ENCODE peak calls at places on chromosomes 13 and 19, in five cellular contexts. One of them, this sample, is unnamed.

GRCh38 chr13:58843071-58843470 is 1211.5 kb downstream of the PCDH17 start:
- DNase-seq in GM12878: no peak
- DNase-seq in endothelial cell of umbilical vein: no peak
- DNase-seq in HepG2: no peak
- DNase-seq in A549: no peak
- DNase-seq in this sample: no peak

GRCh38 chr19:38394488-38394887 is 6.0 kb downstream of the SPRED3 start:
- DNase-seq in A549: no peak
- DNase-seq in HepG2: peak
- DNase-seq in GM12878: no peak
- DNase-seq in endothelial cell of umbilical vein: peak
- DNase-seq in this sample: no peak

GRCh38 chr13:49731766-49732165 is 40.5 kb upstream of the EBPL start:
- DNase-seq in endothelial cell of umbilical vein: peak
- DNase-seq in A549: no peak
- DNase-seq in GM12878: no peak
- DNase-seq in HepG2: no peak
- DNase-seq in this sample: no peak

GRCh38 chr13:39835253-39835652 is 179.8 kb downstream of the COG6 start:
- DNase-seq in GM12878: no peak
- DNase-seq in A549: no peak
- DNase-seq in endothelial cell of umbilical vein: no peak
- DNase-seq in HepG2: no peak
- DNase-seq in this sample: no peak

GRCh38 chr19:29845576-29846176 is 33.9 kb downstream of the CCNE1 start:
- DNase-seq in GM12878: no peak
- DNase-seq in A549: peak
- DNase-seq in HepG2: no peak
- DNase-seq in endothelial cell of umbilical vein: no peak
- DNase-seq in this sample: peak

GRCh38 chr19:12791345-12792047 is at the start of gene JUNB:
- DNase-seq in GM12878: peak
- DNase-seq in endothelial cell of umbilical vein: peak
- DNase-seq in HepG2: peak
- DNase-seq in A549: peak
- DNase-seq in this sample: peak

GRCh38 chr13:78913656-78914055 is 254.7 kb upstream of the OBI1 start:
- DNase-seq in A549: no peak
- DNase-seq in endothelial cell of umbilical vein: no peak
- DNase-seq in HepG2: no peak
- DNase-seq in GM12878: no peak
- DNase-seq in this sample: no peak

GRCh38 chr19:39199025-39199424 is 2.3 kb downstream of the NCCRP1 start:
- DNase-seq in A549: no peak
- DNase-seq in GM12878: no peak
- DNase-seq in HepG2: peak
- DNase-seq in endothelial cell of umbilical vein: peak
- DNase-seq in this sample: no peak

GRCh38 chr19:2176336-2176994 is 12.7 kb downstream of the DOT1L start:
- DNase-seq in A549: no peak
- DNase-seq in HepG2: no peak
- DNase-seq in GM12878: no peak
- DNase-seq in endothelial cell of umbilical vein: no peak
- DNase-seq in this sample: no peak

GRCh38 chr13:44266772-44267171 is 106.9 kb upstream of the SERP2 start:
- DNase-seq in GM12878: no peak
- DNase-seq in A549: no peak
- DNase-seq in HepG2: no peak
- DNase-seq in endothelial cell of umbilical vein: no peak
- DNase-seq in this sample: no peak

GRCh38 chr19:2548966-2549365 is 73.0 kb downstream of the GADD45B start:
- DNase-seq in GM12878: no peak
- DNase-seq in A549: no peak
- DNase-seq in endothelial cell of umbilical vein: no peak
- DNase-seq in HepG2: no peak
- DNase-seq in this sample: no peak

GRCh38 chr13:109206616-109207015 is 577.2 kb downstream of the MYO16 start:
- DNase-seq in HepG2: no peak
- DNase-seq in GM12878: no peak
- DNase-seq in endothelial cell of umbilical vein: no peak
- DNase-seq in A549: no peak
- DNase-seq in this sample: peak

GRCh38 chr19:4015705-4016402 is 8.3 kb downstream of the PIAS4 start:
- DNase-seq in GM12878: no peak
- DNase-seq in A549: no peak
- DNase-seq in endothelial cell of umbilical vein: no peak
- DNase-seq in HepG2: no peak
- DNase-seq in this sample: no peak

GRCh38 chr19:12111176-12111575 is 29.0 kb downstream of the ZNF20 start:
- DNase-seq in GM12878: no peak
- DNase-seq in endothelial cell of umbilical vein: no peak
- DNase-seq in A549: no peak
- DNase-seq in HepG2: no peak
- DNase-seq in this sample: no peak

GRCh38 chr13:103431880-103432279 is 365.7 kb upstream of the SLC10A2 start:
- DNase-seq in GM12878: no peak
- DNase-seq in endothelial cell of umbilical vein: no peak
- DNase-seq in HepG2: no peak
- DNase-seq in A549: no peak
- DNase-seq in this sample: no peak

GRCh38 chr13:77047649-77048343 is 20.8 kb upstream of the FBXL3 start:
- DNase-seq in HepG2: no peak
- DNase-seq in endothelial cell of umbilical vein: no peak
- DNase-seq in GM12878: no peak
- DNase-seq in A549: no peak
- DNase-seq in this sample: no peak

GRCh38 chr13:77040835-77041234 is 13.9 kb upstream of the FBXL3 start:
- DNase-seq in HepG2: no peak
- DNase-seq in endothelial cell of umbilical vein: no peak
- DNase-seq in A549: no peak
- DNase-seq in GM12878: no peak
- DNase-seq in this sample: no peak

GRCh38 chr13:77040076-77040475 is 13.1 kb upstream of the FBXL3 start:
- DNase-seq in A549: no peak
- DNase-seq in GM12878: no peak
- DNase-seq in endothelial cell of umbilical vein: no peak
- DNase-seq in HepG2: no peak
- DNase-seq in this sample: no peak

GRCh38 chr13:77038907-77039470 is 12.0 kb upstream of the FBXL3 start:
- DNase-seq in A549: no peak
- DNase-seq in GM12878: no peak
- DNase-seq in HepG2: no peak
- DNase-seq in endothelial cell of umbilical vein: peak
- DNase-seq in this sample: no peak

GRCh38 chr13:77042566-77043177 is 15.7 kb upstream of the FBXL3 start:
- DNase-seq in HepG2: no peak
- DNase-seq in endothelial cell of umbilical vein: no peak
- DNase-seq in GM12878: no peak
- DNase-seq in A549: no peak
- DNase-seq in this sample: no peak
- TF ChIP-seq POLR2A in HepG2: no peak
- TF ChIP-seq POLR2A in endothelial cell of umbilical vein: no peak
- TF ChIP-seq POLR2A in GM12878: no peak
- TF ChIP-seq POLR2A in A549: no peak
- TF ChIP-seq POLR2A in this sample: no peak

DNA sequence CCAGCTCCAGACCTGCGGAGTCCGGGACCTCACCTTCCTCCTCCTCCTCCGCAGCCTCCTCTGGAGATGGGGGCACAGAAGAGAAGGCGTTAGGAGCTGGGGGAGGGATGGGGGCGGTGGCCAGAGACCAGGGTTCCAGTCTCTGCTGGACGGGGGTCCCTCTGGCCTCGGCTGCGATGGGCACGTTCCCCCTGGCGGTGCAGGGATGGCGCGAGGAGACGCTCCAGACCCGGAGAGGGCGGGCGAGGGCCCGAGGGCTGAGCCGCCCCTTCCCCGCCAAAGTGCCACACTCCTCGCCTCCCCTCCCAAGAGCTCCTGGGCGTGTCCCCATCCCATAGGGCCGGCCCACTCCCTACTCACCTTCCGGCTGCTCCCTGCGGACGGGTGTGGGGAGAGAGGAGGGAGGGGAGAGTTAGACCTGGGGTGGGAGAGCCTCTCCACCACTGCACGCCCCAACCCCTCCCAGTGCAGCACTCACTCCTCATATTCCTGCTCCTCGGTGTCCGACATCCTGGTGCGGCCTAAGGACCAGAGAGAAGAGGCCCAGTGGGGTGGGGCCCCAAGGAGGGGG is 2.3 kb downstream of the TNNT1 start:
- DNase-seq in endothelial cell of umbilical vein: no peak
- DNase-seq in A549: peak
- DNase-seq in GM12878: no peak
- DNase-seq in HepG2: peak
- DNase-seq in this sample: peak
- TF ChIP-seq MYC in endothelial cell of umbilical vein: no peak
- TF ChIP-seq MYC in A549: no peak
- TF ChIP-seq MYC in GM12878: no peak
- TF ChIP-seq MYC in HepG2: no peak
- TF ChIP-seq MYC in this sample: no peak

DNA sequence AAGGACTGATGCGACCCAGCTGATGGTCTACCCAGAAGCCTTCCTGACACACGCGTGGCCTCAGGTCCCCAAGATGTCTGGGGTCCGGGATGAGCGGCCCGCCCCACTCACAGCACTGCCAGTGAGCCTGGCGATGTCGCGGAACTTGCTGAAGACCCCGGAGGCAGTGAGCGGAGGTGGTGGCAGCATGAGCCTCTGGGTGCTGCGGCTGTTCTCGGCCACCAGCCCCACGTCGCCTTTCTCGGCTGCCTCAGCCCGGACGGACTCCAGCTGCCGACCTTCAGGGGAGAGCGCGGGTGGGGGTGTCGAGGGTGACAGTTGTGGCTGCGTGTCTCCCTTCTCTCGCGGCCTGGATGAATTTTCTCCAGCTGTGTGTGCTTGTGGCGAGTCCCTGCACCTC is 26.8 kb upstream of the PLA2G4C start:
- DNase-seq in endothelial cell of umbilical vein: no peak
- DNase-seq in GM12878: no peak
- DNase-seq in A549: no peak
- DNase-seq in HepG2: no peak
- DNase-seq in this sample: no peak
- TF ChIP-seq CTCF in endothelial cell of umbilical vein: no peak
- TF ChIP-seq CTCF in GM12878: no peak
- TF ChIP-seq CTCF in A549: no peak
- TF ChIP-seq CTCF in HepG2: no peak
- TF ChIP-seq CTCF in this sample: no peak

DNA sequence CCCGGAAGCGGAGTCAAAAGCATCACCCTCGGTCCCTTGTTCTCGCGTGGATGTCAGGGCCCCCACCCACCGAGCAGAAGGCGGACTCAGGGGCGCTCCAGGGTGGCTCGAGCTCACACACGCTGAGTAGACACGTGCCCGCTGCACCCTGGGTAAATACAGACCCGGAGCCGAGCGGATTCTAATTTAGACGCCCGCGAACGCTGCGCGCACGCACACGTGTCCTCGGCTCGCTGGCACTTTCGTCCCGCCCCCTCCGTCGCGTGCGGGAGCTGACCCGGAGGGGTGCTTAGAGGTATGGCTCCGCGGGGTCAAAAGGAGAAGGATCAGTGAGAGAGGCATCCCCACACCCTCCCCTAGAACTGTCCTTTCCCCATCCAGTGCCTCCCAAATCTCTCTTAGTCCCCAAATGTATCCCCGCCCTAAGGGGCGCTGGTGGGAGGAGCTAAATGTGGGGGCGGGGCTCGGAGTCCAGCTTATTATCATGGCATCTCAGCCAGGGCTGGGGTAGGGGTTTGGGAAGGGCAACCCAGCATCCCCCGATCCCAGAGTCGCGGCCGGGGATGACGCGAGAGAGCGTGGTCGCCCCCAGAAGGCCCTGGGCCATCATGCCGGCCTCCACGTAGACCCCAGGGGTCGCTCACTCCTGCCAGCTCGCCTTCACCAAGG is 451 bp upstream of the ICAM5 start:
- DNase-seq in A549: no peak
- DNase-seq in endothelial cell of umbilical vein: no peak
- DNase-seq in HepG2: peak
- DNase-seq in GM12878: no peak
- DNase-seq in this sample: peak
- TF ChIP-seq POLR2A in A549: no peak
- TF ChIP-seq POLR2A in endothelial cell of umbilical vein: no peak
- TF ChIP-seq POLR2A in HepG2: no peak
- TF ChIP-seq POLR2A in GM12878: no peak
- TF ChIP-seq POLR2A in this sample: no peak

DNA sequence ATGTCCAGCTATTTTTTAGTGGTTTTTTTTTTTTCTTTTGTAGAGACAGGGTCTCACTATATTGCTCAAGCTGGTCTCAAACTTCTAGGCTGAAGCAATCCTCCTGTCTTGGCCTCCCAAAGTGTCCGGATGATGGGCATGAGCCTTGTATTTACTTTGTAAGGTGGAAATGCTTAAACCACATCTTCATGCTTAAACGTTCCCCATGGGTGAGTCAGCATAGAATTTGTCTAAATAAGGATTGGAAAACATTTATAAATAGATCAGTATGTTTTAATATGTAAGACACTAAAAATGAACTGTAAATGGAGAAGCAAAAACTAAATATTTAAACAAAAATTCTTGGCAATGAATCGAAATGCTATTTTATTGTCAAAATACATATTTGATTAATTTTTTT is 698.0 kb downstream of the PCDH9 start:
- DNase-seq in endothelial cell of umbilical vein: no peak
- DNase-seq in HepG2: no peak
- DNase-seq in GM12878: no peak
- DNase-seq in A549: no peak
- DNase-seq in this sample: no peak
- TF ChIP-seq MYC in endothelial cell of umbilical vein: no peak
- TF ChIP-seq MYC in HepG2: no peak
- TF ChIP-seq MYC in GM12878: no peak
- TF ChIP-seq MYC in A549: no peak
- TF ChIP-seq MYC in this sample: no peak